ENCODE peak calls at places on chromosomes 16 and 17, in six cellular contexts. Y is HTR-8/SVneo, Q is NCI-H1092, R is WTC11, X is B cell, N is NCI-H460. L is an unnamed sample.

GRCh38 chr17:74369221-74369620 is 1.9 kb downstream of the GPR142 start:
- DNase-seq in Y (no peak), Q (no peak), R (peak; percentile 56), X (no peak), N (no peak), L (peak; percentile 51)

GRCh38 chr16:57788252-57788841 is 13.9 kb downstream of the KIFC3 start:
- DNase-seq in Y (no peak), Q (peak; percentile 34), R (no peak), X (no peak), N (no peak), L (no peak)

GRCh38 chr17:74024871-74025531 is 178.5 kb upstream of the RPL38 start:
- DNase-seq in Y (no peak), Q (no peak), R (no peak), X (no peak), N (no peak), L (no peak)

GRCh38 chr17:7084058-7084457 is 4.0 kb upstream of the CLEC10A start:
- DNase-seq in Y (no peak), Q (no peak), R (no peak), X (no peak), N (no peak), L (no peak)

GRCh38 chr17:70295329-70295728 is 126.0 kb downstream of the KCNJ2 start:
- DNase-seq in Y (no peak), Q (no peak), R (no peak), X (no peak), N (no peak), L (no peak)

GRCh38 chr17:6458416-6458950 is 14.2 kb downstream of the PIMREG start:
- DNase-seq in Y (no peak), Q (no peak), R (no peak), X (no peak), N (no peak), L (no peak)

GRCh38 chr17:41655611-41656111 is 31.3 kb upstream of the KRT17 start:
- DNase-seq in Y (no peak), Q (no peak), R (peak; percentile 76), X (no peak), N (no peak), L (peak; percentile 94)

GRCh38 chr17:80786470-80786869 is 205.2 kb upstream of the CHMP6 start:
- DNase-seq in Y (no peak), Q (peak; percentile 83), R (no peak), X (peak; percentile 2), N (no peak), L (no peak)

GRCh38 chr17:20961551-20961950 is 81.3 kb downstream of the USP22 start:
- DNase-seq in Y (no peak), Q (no peak), R (no peak), X (no peak), N (no peak), L (no peak)